ENCODE peak calls at places on chromosome 14, in six cellular contexts. T is fibroblast of lung, U is fibroblast of the aortic adventitia, Y is stomach, C is tibial artery, N is astrocyte of the spinal cord. H is an unnamed sample.

GRCh38 chr14:68894802-68895201 is 84.3 kb downstream of the ACTN1 start:
- DNase-seq in U (no peak), N (no peak), Y (no peak), C (no peak), T (peak), H (no peak)

GRCh38 chr14:100547633-100548294 is 39.5 kb downstream of the BEGAIN start:
- DNase-seq in C (peak), Y (peak), T (peak), U (no peak), N (peak), H (peak)

GRCh38 chr14:52873694-52874093 is 77.2 kb downstream of the FERMT2 start:
- DNase-seq in T (peak), N (peak), C (no peak), U (peak), Y (no peak), H (no peak)

GRCh38 chr14:59771577-59771976 is 99.0 kb downstream of the RTN1 start:
- DNase-seq in C (no peak), T (peak), U (peak), N (peak), Y (no peak), H (no peak)

GRCh38 chr14:32564591-32564990 is 235.5 kb downstream of the AKAP6 start:
- DNase-seq in T (peak), Y (no peak), N (peak), C (no peak), U (peak), H (no peak)

GRCh38 chr14:56608682-56609081 is 29.1 kb downstream of the TMEM260 start:
- DNase-seq in U (peak), C (no peak), T (peak), N (peak), Y (no peak), H (no peak)

GRCh38 chr14:54348001-54348611 is 48.7 kb upstream of the CDKN3 start:
- DNase-seq in T (peak), U (peak), C (no peak), Y (no peak), N (peak), H (no peak)

GRCh38 chr14:32724864-32725550 is 213.7 kb upstream of the NPAS3 start:
- DNase-seq in N (peak), T (peak), C (no peak), U (peak), Y (no peak), H (no peak)

GRCh38 chr14:67345583-67345982 is 14.0 kb downstream of the ATP6V1D start:
- DNase-seq in U (no peak), C (no peak), N (no peak), Y (no peak), T (no peak), H (no peak)

GRCh38 chr14:99760817-99761216 is 32.4 kb upstream of the EML1 start:
- DNase-seq in U (no peak), C (peak), N (no peak), T (no peak), Y (no peak), H (no peak)

GRCh38 chr14:35402323-35403084 is 2.0 kb downstream of the NFKBIA start:
- DNase-seq in N (no peak), Y (no peak), U (peak), T (no peak), C (no peak), H (no peak)

GRCh38 chr14:70254476-70254961 is 65.8 kb upstream of the SLC8A3 start:
- DNase-seq in N (peak), Y (peak), C (no peak), T (peak), U (no peak), H (no peak)

GRCh38 chr14:70259420-70259819 is 70.7 kb upstream of the SLC8A3 start:
- DNase-seq in Y (no peak), U (no peak), C (no peak), T (no peak), N (no peak), H (no peak)

GRCh38 chr14:70257526-70257925 is 68.8 kb upstream of the SLC8A3 start:
- DNase-seq in C (no peak), N (no peak), U (no peak), Y (no peak), T (no peak), H (no peak)
- TF ChIP-seq CTCF in C (no peak), N (peak), U (no peak), Y (no peak), T (no peak), H (no peak)

GRCh38 chr14:50229646-50230045 is 1.7 kb downstream of the SOS2 start:
- DNase-seq in N (no peak), U (no peak), C (no peak), Y (no peak), T (no peak), H (no peak)

GRCh38 chr14:50230601-50231474 is 540 bp downstream of the SOS2 start:
- DNase-seq in N (peak), C (peak), Y (peak), T (peak), U (peak), H (no peak)

GRCh38 chr14:50233335-50234250 is 2.2 kb upstream of the SOS2 start:
- DNase-seq in N (no peak), U (no peak), C (no peak), T (no peak), Y (no peak), H (no peak)

GRCh38 chr14:50232276-50232642 is 881 bp upstream of the SOS2 start:
- DNase-seq in T (no peak), Y (no peak), N (no peak), U (no peak), C (no peak), H (no peak)

DNA sequence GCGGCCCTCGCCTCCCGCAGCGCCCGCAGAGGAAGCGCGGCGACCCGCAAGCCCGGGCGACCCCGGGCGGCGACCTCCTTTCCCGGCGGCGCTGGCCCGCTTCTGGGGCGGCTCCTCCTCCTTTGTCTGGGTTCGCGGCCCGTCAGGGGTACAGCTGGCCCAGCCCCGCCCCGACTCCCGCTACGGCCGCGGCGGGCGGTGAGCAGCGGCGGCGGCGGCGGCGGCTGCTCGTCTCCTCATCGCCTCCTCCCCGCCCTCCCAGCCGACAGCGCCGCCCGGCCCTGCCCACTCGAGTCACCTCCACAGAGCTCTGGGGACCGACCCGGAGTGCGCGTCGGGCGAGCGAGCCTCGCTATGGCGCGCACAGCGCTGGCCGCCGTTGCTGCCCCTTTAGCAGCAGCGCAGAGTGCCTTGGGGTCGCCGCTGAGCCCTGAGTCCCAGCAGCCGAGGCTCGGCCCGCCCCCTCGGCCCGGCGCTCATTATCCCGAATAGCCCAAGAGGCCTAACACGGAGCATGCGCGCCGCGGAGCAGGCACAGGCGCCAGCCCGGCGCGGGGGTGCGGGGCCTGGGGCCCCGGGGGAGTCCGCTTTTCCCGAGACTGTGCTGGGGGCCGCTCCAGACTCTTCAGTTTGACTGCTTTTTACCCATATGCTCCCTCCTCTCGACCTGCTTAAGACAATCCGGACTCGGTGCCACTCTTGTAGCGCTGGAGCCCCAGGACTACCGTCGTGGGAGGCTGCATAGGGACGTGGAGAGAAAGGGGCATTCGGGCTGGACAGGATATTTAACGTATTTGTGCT is at the start of gene SOS2:
- DNase-seq in C (peak), Y (peak), T (peak), U (peak), N (peak), H (peak)
- TF ChIP-seq CTCF in C (no peak), Y (no peak), T (no peak), U (no peak), N (peak), H (no peak)

GRCh38 chr14:75675265-75675960 is 14.4 kb downstream of the TTLL5 start:
- DNase-seq in T (no peak), C (no peak), U (no peak), N (no peak), Y (no peak), H (no peak)
- TF ChIP-seq CTCF in T (no peak), C (no peak), U (no peak), N (peak), Y (no peak), H (no peak)

DNA sequence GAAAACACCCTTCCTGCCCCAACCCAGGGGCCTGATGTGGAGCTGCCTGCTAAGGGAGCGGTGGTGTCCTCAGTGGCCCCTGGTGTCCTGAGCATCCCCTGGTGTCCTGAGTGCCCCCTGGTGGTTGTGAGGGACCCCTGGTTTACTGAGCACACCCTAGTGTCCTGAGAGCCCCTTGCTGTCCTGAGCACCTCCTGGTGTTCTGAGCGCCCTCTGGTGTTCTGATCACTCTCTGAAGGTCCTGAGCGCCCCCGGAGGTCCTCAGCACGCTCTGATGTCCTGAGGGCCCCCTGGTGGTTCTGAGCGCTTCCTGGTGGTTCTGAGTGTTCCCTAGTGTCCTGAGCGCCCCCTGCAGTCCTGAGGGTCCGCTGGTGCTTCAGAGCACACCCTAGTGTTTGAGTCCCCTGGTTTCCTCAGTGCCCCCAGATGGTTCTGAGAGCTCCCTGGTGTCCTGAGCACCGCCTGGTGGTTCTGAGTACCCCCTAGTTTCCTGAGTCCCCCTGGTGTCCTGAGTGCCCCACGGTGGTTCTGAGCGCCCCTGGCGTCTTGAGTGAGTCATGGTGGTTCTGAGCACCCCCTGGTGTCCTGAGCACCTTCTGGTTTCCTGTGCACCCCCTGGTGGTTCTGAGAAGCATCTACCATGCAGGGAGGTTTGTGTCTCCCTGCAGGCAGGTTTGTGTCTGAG is 1004.2 kb downstream of the TMEM121 start:
- DNase-seq in Y (no peak), U (no peak), N (no peak), T (no peak), C (no peak), H (no peak)
- TF ChIP-seq CTCF in Y (no peak), U (no peak), N (no peak), T (no peak), C (no peak), H (no peak)

GRCh38 chr14:102503576-102504224 is 5.9 kb downstream of the ANKRD9 start:
- DNase-seq in N (no peak), C (no peak), U (no peak), Y (no peak), T (no peak), H (no peak)

GRCh38 chr14:102500724-102501123 is 8.9 kb downstream of the ANKRD9 start:
- DNase-seq in Y (no peak), C (no peak), N (no peak), T (no peak), U (no peak), H (no peak)

GRCh38 chr14:102500190-102500661 is 9.3 kb downstream of the ANKRD9 start:
- DNase-seq in T (peak), C (peak), U (peak), N (peak), Y (no peak), H (no peak)

GRCh38 chr14:102502571-102502970 is 7.0 kb downstream of the ANKRD9 start:
- DNase-seq in Y (no peak), N (no peak), C (no peak), U (no peak), T (no peak), H (no peak)

DNA sequence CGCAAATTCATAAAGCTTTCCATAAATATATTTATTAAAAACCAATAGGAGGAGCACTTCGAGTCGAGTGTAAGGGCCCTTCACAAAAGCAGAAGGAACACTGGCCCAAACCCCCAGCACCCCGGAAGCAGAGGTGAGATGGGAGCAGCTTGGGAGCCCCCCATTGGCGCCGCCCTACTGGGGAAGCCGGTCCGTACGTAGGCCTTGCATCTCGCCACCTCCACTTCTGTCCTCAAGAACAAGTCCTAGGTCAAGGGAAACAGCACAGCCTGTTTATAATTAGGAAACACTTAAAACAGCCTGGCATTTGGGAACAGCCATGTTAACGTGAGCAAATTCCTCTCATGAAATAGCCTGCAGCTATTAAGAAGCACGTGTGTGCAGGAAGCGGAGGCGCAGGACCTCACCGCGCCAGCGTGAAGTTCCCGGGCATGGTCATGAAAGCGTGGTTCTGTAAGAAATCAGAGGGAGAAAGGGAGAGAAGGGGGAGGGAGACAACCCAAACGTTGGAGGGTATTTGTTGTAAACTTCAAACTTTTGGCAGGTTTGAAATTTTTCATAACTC is 7.7 kb downstream of the ANKRD9 start:
- DNase-seq in T (no peak), Y (no peak), C (no peak), U (no peak), N (no peak), H (no peak)
- TF ChIP-seq CTCF in T (no peak), Y (no peak), C (no peak), U (no peak), N (no peak), H (no peak)

GRCh38 chr14:103302966-103303365 is 31.1 kb upstream of the EIF5 start:
- DNase-seq in N (no peak), Y (no peak), T (peak), C (no peak), U (peak), H (no peak)

GRCh38 chr14:103296987-103297386 is 37.0 kb upstream of the EIF5 start:
- DNase-seq in N (no peak), U (no peak), T (no peak), Y (no peak), C (peak), H (no peak)

GRCh38 chr14:103296007-103296406 is 38.0 kb upstream of the EIF5 start:
- DNase-seq in U (peak), C (no peak), N (peak), T (peak), Y (no peak), H (no peak)

GRCh38 chr14:103301512-103302197 is 32.4 kb upstream of the EIF5 start:
- DNase-seq in C (peak), U (no peak), T (no peak), Y (no peak), N (no peak), H (no peak)

DNA sequence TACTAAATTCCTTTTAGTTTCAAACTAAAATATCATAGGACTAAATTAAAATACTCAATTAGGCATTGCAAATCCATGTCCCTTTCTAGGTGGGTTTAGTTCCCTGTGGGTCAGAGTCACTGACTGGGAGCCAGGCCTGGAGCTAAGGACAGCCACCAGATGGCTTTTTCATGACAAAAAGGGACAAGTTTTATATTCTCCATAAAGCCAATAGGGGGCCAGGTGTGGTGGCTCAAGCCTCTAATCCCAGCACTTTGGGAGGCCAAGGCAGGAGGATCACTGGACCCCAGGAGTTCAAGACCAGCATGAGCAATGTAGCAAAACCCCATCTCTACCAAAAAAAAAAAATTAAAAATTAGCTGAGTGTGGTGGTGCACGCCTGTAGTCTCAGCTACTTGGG is 35.4 kb upstream of the EIF5 start:
- DNase-seq in T (no peak), U (no peak), Y (no peak), C (peak), N (no peak), H (no peak)
- TF ChIP-seq CTCF in T (no peak), U (no peak), Y (no peak), C (no peak), N (no peak), H (no peak)

GRCh38 chr14:73722581-73722980 is 8.4 kb upstream of the PNMA1 start:
- DNase-seq in U (no peak), N (no peak), Y (no peak), C (peak), T (no peak), H (no peak)

GRCh38 chr14:73723411-73723798 is 9.2 kb upstream of the PNMA1 start:
- DNase-seq in U (peak), N (peak), T (peak), Y (no peak), C (no peak), H (no peak)

GRCh38 chr14:73724696-73725095 is 10.5 kb upstream of the PNMA1 start:
- DNase-seq in N (no peak), C (peak), Y (no peak), U (no peak), T (no peak), H (no peak)

GRCh38 chr14:73725116-73726024 is 11.2 kb upstream of the PNMA1 start:
- DNase-seq in C (peak), T (peak), U (peak), Y (no peak), N (peak), H (no peak)

GRCh38 chr14:73723799-73724621 is 9.8 kb upstream of the PNMA1 start:
- DNase-seq in T (peak), Y (peak), C (peak), U (peak), N (peak), H (peak)
- TF ChIP-seq CTCF in T (no peak), Y (no peak), C (peak), U (peak), N (peak), H (no peak)

GRCh38 chr14:29085546-29085945 is 319.0 kb downstream of the FOXG1 start:
- DNase-seq in T (peak), N (no peak), C (no peak), Y (no peak), U (peak), H (no peak)
- TF ChIP-seq CTCF in T (peak), N (peak), C (no peak), Y (no peak), U (peak), H (no peak)

H was measured in omental fat pad.